ENCODE peak calls at places on chromosome 3, in seven cellular contexts. I is keratinocyte; N is CD8-positive, alpha-beta T cell; K is left lung; P is GM23338; O is SJCRH30; Z is ovary. M is an unnamed sample. For H3K4me1, the result is how much of the 10 kb centered on the place peaks cover.

GRCh38 chr3:94076055-94076454 is 13.2 kb downstream of the NSUN3 start:
- DNase-seq in O (no peak), P (no peak), Z (no peak), K (no peak), N (no peak), I (no peak), M (no peak)

GRCh38 chr3:78256123-78256522 is 1216.2 kb downstream of the ROBO2 start:
- DNase-seq in N (no peak), K (no peak), I (no peak), Z (no peak), O (no peak), P (no peak), M (no peak)

GRCh38 chr3:134352031-134352671 is 22.1 kb downstream of the AMOTL2 start:
- DNase-seq in N (no peak), Z (no peak), P (no peak), K (no peak), I (no peak), O (no peak), M (no peak)

GRCh38 chr3:17030438-17030837 is 145.7 kb downstream of the PLCL2 start:
- DNase-seq in K (no peak), Z (no peak), I (no peak), O (no peak), N (no peak), P (no peak), M (no peak)

GRCh38 chr3:46449755-46450552 is 14.8 kb downstream of the LTF start:
- DNase-seq in K (no peak), Z (no peak), O (no peak), P (peak), I (no peak), N (no peak), M (no peak)

GRCh38 chr3:37471425-37471824 is 297.0 kb upstream of the LRRFIP2 start:
- DNase-seq in Z (no peak), I (no peak), O (no peak), K (no peak), P (no peak), N (no peak), M (no peak)

GRCh38 chr3:76523337-76523736 is 516.6 kb upstream of the ROBO2 start:
- DNase-seq in O (no peak), N (no peak), Z (no peak), P (no peak), I (no peak), K (no peak), M (no peak)

GRCh38 chr3:124859025-124859424 is 28.1 kb downstream of the ITGB5 start:
- DNase-seq in Z (no peak), N (no peak), O (no peak), K (no peak), I (no peak), P (no peak), M (no peak)

GRCh38 chr3:153785901-153786300 is 335.3 kb upstream of the ARHGEF26 start:
- DNase-seq in P (peak), Z (no peak), I (no peak), N (no peak), K (no peak), O (no peak), M (no peak)

GRCh38 chr3:138406606-138407005 is 27.8 kb upstream of the ESYT3 start:
- DNase-seq in I (no peak), O (no peak), P (no peak), K (no peak), Z (no peak), N (no peak), M (no peak)
- H3K4me1 ChIP-seq in I (under half), O (under half), P (under half), K (under half), Z (under half), N (under half), M (under half)

DNA sequence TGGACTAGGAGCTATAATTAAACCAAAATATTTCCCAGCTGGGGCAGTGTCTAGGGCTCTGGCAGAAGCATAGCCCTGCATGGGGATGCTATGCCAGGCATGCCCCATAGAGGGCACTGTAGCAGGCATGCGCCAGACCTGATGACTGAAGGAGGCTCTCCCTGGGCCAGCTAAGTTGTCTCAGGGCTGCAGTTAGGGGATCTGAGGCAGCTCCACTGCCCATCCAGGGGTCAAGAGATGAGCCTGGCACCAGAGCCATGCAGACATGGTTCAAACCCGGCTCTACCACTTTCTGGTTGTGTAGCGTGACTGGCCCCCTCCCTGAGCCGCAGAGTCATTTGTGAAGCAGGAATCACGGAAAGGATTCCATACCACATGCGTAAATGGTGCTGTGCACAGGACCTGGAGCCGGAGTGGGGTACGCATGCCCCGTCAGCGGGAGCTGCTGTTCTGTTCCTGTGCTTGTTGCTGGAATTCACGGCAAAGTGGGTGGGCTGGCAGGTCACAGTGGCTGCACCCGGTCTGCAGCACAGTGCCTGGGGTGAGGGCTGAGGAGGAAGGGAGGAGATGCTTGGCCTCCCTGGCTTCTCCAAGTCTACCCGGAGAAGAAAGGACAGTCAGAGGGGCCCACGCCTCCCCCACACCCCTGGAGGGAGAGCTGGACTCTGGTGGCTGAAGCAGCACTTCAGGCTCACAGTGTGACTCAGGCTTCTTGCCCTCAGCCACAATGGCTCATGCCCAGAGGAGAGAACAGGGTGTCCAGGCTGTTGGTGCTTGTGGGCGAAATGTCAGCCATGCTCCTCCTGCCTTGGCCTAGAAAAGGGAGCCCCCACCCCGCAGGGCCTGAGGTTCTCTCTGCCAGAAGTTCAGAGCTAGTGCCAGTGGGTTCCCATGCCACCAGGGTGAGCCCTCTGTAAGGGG is 43.1 kb downstream of the DNASE1L3 start:
- DNase-seq in P (peak), I (no peak), Z (peak), O (peak), K (peak), N (peak), M (peak)
- H3K27ac ChIP-seq in P (no peak), I (no peak), Z (peak), O (no peak), K (no peak), N (no peak), M (no peak)

DNA sequence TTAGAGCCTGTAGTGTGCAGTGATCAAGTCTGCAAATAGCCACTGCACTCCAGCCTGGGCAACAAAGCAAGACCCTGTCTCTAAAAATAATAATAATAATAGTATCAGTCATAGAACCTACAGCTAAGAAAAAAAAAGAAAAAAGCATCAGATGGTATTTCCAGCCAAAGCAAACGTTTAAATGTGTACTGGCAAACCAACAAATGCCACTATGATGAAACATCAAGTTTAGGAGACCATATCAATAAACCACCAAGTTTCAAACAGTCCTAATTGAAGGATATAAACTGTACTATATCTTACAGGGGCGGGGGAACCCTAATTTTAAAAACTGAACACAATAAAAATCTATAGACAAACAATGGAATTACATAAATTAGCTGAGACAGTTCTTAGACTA is 6.4 kb downstream of the UBP1 start:
- DNase-seq in I (no peak), N (no peak), O (no peak), Z (no peak), P (no peak), K (no peak), M (no peak)
- H3K4me1 ChIP-seq in I (under half), N (half or more), O (under half), Z (under half), P (half or more), K (half or more), M (half or more)

DNA sequence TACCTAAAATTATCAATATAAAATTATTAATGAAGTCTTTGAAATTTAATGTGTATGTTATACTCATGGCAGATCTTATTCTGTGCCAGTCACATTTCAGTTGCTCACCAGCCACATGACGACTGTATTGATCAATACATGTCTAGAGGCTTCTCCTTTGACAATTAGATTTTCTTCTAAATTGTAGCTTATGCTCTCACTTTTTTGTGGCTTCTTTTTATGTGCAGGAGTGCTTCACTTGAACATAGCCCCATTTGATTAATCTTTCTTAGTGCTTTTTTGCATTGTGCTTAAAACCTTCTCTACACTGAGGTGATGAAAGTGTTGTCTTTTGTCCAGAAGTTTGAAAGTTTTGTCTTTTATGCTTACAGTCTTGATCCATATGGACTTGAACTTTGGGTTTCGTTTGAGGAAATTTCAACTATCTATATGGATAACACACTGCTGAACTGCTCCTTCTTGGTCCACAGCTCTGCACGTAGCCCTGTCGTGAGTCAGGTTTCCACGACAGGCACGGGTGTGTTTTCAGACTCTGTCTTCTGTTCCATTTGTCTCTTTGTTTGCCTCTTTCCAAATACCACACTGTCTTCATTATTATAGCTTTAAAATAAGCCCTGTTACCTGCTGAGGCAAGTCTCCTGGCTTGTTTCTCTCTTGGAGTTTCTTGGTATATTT is 393.9 kb upstream of the CFAP20DC start:
- DNase-seq in O (no peak), N (no peak), I (no peak), P (no peak), Z (no peak), K (no peak), M (no peak)
- H3K27ac ChIP-seq in O (no peak), N (peak), I (no peak), P (no peak), Z (no peak), K (no peak), M (peak)

GRCh38 chr3:152443212-152444023 is 174.7 kb downstream of the MBNL1 start:
- DNase-seq in K (no peak), N (no peak), I (no peak), O (no peak), P (no peak), Z (no peak), M (no peak)
- H3K4me1 ChIP-seq in K (half or more), N (half or more), I (under half), O (under half), P (under half), Z (under half), M (half or more)

GRCh38 chr3:74000715-74001114 is 376.0 kb upstream of the PDZRN3 start:
- DNase-seq in N (no peak), I (no peak), O (no peak), K (no peak), Z (no peak), P (no peak), M (no peak)

GRCh38 chr3:74001481-74001880 is 376.7 kb upstream of the PDZRN3 start:
- DNase-seq in P (no peak), I (no peak), Z (no peak), K (no peak), N (no peak), O (no peak), M (no peak)

GRCh38 chr3:74003712-74004111 is 379.0 kb upstream of the PDZRN3 start:
- DNase-seq in Z (no peak), N (no peak), P (no peak), K (no peak), O (no peak), I (no peak), M (no peak)

GRCh38 chr3:73999501-73999900 is 374.8 kb upstream of the PDZRN3 start:
- DNase-seq in Z (no peak), I (no peak), N (no peak), K (no peak), O (no peak), P (no peak), M (no peak)
- H3K27ac ChIP-seq in Z (no peak), I (no peak), N (no peak), K (no peak), O (no peak), P (no peak), M (no peak)

M was measured in CD4-positive, alpha-beta memory T cell.